ENCODE peak calls at places on chromosomes 4 and X, in five cellular contexts. P is Karpas-422, V is GM23248, B is astrocyte, M is neural progenitor cell. N is an unnamed sample. For H3K9me3, the result is how much of the 10 kb centered on the place peaks cover.

GRCh38 chrX:133640161-133641015 is 225.1 kb upstream of the GPC4 start:
- DNase-seq in P (no peak), V (no peak), B (peak), M (peak), N (no peak)

GRCh38 chrX:25523574-25523973 is 507.8 kb upstream of the ARX start:
- DNase-seq in P (peak), V (peak), B (no peak), M (peak), N (no peak)

GRCh38 chr4:76579596-76580375 is 144.8 kb downstream of the SHROOM3 start:
- DNase-seq in P (no peak), V (no peak), B (no peak), M (no peak), N (no peak)

GRCh38 chr4:141022221-141022760 is 111.0 kb downstream of the RNF150 start:
- DNase-seq in P (no peak), V (no peak), B (no peak), M (no peak), N (no peak)

GRCh38 chr4:115365185-115365584 is 251.8 kb upstream of the NDST4 start:
- DNase-seq in P (no peak), V (no peak), B (no peak), M (no peak), N (peak)

GRCh38 chr4:113328514-113328913 is 279.1 kb downstream of the ANK2 start:
- DNase-seq in P (peak), V (peak), B (no peak), M (peak), N (no peak)

GRCh38 chr4:26452565-26453531 is 37.4 kb downstream of the CCKAR start:
- DNase-seq in P (no peak), V (no peak), B (no peak), M (no peak), N (no peak)

GRCh38 chr4:114734581-114734980 is 136.0 kb downstream of the UGT8 start:
- DNase-seq in P (no peak), V (no peak), B (peak), M (no peak), N (no peak)

GRCh38 chrX:46757593-46757992 is 1.3 kb downstream of the SLC9A7 start:
- DNase-seq in P (no peak), V (no peak), B (no peak), M (no peak), N (no peak)

GRCh38 chr4:147136308-147136707 is 190.6 kb upstream of the TTC29 start:
- DNase-seq in P (no peak), V (no peak), B (no peak), M (no peak), N (peak)

GRCh38 chr4:8285143-8285975 is 15.8 kb downstream of the HTRA3 start:
- DNase-seq in P (no peak), V (no peak), B (no peak), M (no peak), N (peak)

GRCh38 chr4:82629238-82630000 is 67.6 kb upstream of the TMEM150C start:
- DNase-seq in P (no peak), V (peak), B (no peak), M (no peak), N (no peak)

GRCh38 chrX:154517101-154517781 is 1.2 kb upstream of the FAM3A start:
- DNase-seq in P (no peak), V (no peak), B (no peak), M (peak), N (no peak)

GRCh38 chrX:146224442-146224841 is 406.8 kb downstream of the SLITRK2 start:
- DNase-seq in P (peak), V (no peak), B (no peak), M (peak), N (no peak)

GRCh38 chr4:140937866-140938265 is 181.7 kb upstream of the TBC1D9 start:
- DNase-seq in P (no peak), V (peak), B (peak), M (no peak), N (no peak)

GRCh38 chr4:80362578-80363181 is 27.1 kb downstream of the CFAP299 start:
- DNase-seq in P (peak), V (peak), B (peak), M (peak), N (no peak)

GRCh38 chrX:40544343-40545250 is 36.2 kb upstream of the ATP6AP2 start:
- DNase-seq in P (no peak), V (peak), B (no peak), M (no peak), N (no peak)

GRCh38 chr4:25908491-25908901 is 5.5 kb upstream of the SMIM20 start:
- DNase-seq in P (no peak), V (peak), B (peak), M (no peak), N (no peak)

GRCh38 chrX:145003443-145003842 is 243.9 kb upstream of the SPANXN1 start:
- DNase-seq in P (no peak), V (no peak), B (no peak), M (no peak), N (no peak)

GRCh38 chr4:10303291-10303690 is 153.9 kb downstream of the ZNF518B start:
- DNase-seq in P (no peak), V (no peak), B (no peak), M (no peak), N (no peak)

GRCh38 chrX:64850371-64851082 is 125.7 kb downstream of the ZC4H2 start:
- DNase-seq in P (no peak), V (no peak), B (no peak), M (no peak), N (no peak)

GRCh38 chr4:144174401-144175067 is 34.0 kb upstream of the GYPA start:
- DNase-seq in P (peak), V (peak), B (peak), M (peak), N (no peak)

GRCh38 chr4:25621027-25621930 is 34.4 kb upstream of the SLC34A2 start:
- DNase-seq in P (no peak), V (no peak), B (peak), M (peak), N (no peak)

GRCh38 chrX:71935542-71935941 is 24.9 kb downstream of the NHSL2 start:
- DNase-seq in P (no peak), V (no peak), B (no peak), M (peak), N (no peak)

DNA sequence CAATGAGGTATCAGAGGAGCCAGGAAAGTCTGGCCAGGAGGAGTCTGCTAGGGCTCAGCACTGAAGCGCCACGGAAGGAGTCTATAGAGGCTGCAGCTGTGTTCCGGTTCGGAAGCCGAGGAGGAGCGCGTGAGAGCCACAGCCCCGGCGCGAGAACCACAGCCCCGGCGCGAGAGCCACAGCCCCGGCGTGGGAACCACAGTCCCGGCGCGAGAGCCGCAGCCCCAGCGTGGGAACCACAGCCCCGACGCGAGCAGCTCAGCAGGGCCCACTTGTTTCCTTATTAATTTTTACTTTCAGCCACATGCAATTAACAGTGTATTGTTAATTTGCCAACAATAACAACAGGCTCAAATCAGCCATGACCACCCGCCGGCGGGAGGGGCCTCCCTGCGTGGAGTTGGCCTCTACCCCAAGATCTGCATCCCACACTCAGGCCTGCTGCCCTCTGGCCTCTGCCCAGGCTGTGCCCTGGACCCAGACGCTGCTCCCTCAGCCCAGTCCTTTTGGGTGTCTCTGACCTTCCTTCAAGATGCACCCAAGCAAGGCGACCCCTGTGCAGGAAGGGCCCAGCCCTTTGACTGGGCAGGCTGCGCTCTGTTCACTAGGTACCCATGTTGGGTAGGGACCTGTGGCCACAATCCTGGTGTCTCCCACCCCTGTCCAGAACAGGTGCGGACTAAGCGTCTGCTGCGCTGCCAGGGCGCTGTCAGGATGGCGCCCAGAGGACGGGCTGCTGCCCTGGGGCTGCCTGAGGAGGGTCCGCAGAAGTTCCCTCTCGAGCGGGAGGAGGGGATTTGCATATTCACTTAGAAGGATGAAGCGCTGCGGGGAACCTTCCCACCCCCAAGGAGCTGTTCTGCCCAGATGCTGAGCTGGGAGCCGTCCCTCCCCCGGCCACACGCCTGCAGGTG is 113.8 kb downstream of the ADRA2C start:
- DNase-seq in P (peak), V (peak), B (no peak), M (no peak), N (no peak)
- H3K9ac ChIP-seq in P (no peak), V (no peak), B (no peak), M (no peak), N (no peak)

DNA sequence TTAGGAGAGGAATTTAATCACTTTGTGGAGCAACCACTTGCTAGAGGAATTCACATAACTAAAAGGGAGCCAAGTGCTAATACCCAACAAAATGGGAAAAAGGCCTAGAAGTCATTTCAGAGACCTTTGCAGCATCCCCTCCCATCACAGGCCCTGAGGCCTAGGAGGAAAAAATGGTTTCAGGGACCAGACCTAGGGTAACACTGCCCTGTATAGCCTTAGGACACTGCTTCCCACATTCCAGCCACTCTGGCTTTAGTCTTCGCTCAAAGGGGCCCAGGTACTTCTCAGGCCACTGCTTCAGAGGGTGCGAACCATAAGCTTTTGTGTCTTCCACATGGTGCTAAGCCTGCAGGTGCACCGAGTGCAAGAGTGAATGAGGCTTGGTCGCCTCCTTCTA is 19.1 kb downstream of the SPANXN2 start:
- DNase-seq in P (no peak), V (no peak), B (no peak), M (no peak), N (no peak)
- H3K9me3 ChIP-seq in P (under half), V (under half), B (under half), M (under half), N (under half)

DNA sequence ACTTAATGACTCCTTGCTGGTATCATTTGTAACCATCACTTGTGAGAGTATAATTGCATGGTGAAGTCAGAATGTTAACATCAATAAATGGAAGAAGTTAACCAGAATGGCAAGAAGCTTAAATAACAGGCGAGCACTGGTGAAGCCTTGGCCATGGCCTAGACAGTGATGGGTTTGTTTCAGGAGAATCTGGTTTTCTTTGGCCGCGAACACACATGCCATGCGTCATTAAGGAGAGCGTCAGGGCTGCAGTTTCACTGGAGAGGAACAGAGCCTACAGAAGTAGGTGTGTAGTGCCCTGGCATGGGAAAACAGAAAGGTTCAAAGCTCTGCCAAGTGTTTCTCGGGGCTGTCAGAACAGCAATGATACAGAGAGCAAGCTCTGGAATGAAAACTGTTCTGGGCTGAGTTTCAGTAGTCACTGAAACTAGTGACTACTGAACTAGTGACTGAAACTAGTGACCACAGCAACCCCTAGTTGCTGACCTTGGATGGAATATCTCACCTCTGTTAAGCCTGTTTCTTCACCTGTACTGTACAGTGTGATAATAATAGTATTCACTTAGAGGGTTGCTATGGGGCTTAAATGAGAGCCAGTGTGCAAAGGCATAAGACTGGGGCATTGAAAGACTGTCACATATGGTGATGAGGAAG is 93.8 kb downstream of the C4orf51 start:
- DNase-seq in P (no peak), V (no peak), B (peak), M (no peak), N (no peak)
- H3K9ac ChIP-seq in P (no peak), V (no peak), B (no peak), M (no peak), N (no peak)

DNA sequence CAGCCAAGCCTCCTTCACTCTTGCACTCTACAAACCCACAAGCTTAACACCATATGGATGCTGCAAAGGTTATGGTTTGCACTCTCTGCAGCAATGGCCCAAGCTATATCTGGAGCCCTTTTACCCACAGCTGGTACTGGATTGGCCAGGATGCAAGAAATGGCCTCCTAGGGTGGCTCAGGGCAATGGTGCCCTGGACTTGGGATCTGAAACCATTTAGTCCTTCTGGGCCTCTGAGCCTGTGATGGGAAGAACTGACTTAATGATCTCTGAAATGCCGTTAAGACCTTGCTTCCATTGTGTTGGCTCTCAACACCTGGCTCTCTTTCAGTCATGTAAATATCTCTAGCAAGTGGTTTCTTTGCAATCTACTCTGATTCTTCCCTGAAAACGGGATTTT is 626.0 kb downstream of the KCTD8 start:
- DNase-seq in P (no peak), V (no peak), B (no peak), M (no peak), N (no peak)
- H3K9me3 ChIP-seq in P (under half), V (under half), B (under half), M (under half), N (under half)

DNA sequence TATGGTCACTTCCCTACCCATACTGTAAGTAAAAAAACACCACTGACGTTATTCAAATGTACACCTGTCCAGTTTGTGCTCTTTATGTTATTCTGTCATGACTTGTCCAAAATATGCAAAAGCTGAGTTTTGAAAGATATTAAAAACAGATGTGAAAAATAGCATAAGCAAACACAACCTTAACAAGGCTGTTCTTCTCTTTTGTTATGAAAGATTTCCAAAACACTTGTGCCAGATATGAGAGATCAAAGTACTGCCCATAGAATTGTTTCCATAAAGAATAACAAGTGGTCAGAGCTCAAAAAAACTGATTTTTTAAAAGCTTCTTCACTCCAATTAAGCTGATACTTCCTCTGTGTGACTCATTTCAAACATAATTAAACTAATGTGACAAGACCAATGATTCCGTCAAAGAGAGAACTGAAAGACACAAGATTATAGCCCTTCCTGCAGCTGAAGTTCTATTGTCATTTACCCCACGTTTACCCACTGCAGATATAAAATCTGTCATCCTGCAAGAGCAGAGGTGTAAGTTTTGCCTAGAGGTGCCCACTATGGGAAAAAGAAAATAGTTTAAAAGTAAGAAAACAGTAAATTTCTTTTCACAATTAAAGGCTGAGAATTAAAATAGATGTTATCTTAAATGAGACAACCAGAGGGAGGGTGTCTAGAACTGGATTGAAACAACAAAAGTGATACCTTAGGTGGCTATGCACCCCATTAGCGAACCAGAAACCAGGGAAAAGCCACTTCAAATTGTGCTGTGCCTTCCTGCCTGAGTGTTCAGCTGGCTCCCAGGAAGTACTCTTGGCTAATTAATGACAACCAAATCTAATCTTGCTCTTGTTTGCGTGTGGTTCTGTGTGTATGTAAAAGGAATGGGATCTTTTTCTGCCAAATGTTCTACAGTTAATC is 30.1 kb downstream of the RASSF6 start:
- DNase-seq in P (peak), V (no peak), B (peak), M (no peak), N (no peak)
- H3K9ac ChIP-seq in P (peak), V (no peak), B (no peak), M (no peak), N (no peak)

N was measured in kidney.